ENCODE peak calls at places on chromosomes 16 and 17, in four cellular contexts. V is A549, P is H1, E is K562. G is an unnamed sample.

GRCh38 chr17:16243811-16244567 is 27.0 kb downstream of the PIGL start:
- DNase-seq in V (no peak), P (peak; percentile 10), E (peak; percentile 61), G (peak; percentile 26)

GRCh38 chr17:8109669-8110455 is 8.5 kb downstream of the ALOXE3 start:
- DNase-seq in V (peak; percentile 66), P (no peak), E (peak; percentile 79), G (no peak)

GRCh38 chr16:71442041-71442440 is at the start of gene TLE7:
- DNase-seq in V (no peak), P (no peak), E (no peak), G (no peak)

GRCh38 chr17:8913091-8913490 is 45.6 kb upstream of the PIK3R6 start:
- DNase-seq in V (no peak), P (no peak), E (no peak), G (no peak)

GRCh38 chr16:69077251-69077650 is 28.2 kb upstream of the HAS3 start:
- DNase-seq in V (peak; percentile 56), P (no peak), E (no peak), G (no peak)

GRCh38 chr17:82060001-82060380 is 5.6 kb downstream of the DUS1L start:
- DNase-seq in V (no peak), P (no peak), E (no peak), G (no peak)

GRCh38 chr16:7853197-7853596 is 520.6 kb downstream of the RBFOX1 start:
- DNase-seq in V (no peak), P (no peak), E (no peak), G (no peak)

GRCh38 chr16:77971306-77972131 is 50.8 kb upstream of the CLEC3A start:
- DNase-seq in V (peak; percentile 64), P (peak; percentile 82), E (peak; percentile 72), G (peak; percentile 67)

GRCh38 chr17:16442594-16443389 is 27.4 kb downstream of the TRPV2 start:
- DNase-seq in V (no peak), P (no peak), E (no peak), G (no peak)

GRCh38 chr17:32929588-32929987 is 1.6 kb downstream of the TMEM98 start:
- DNase-seq in V (no peak), P (no peak), E (no peak), G (no peak)

GRCh38 chr17:27466748-27467375 is 10.6 kb downstream of the KSR1 start:
- DNase-seq in V (no peak), P (no peak), E (peak; percentile 36), G (no peak)

GRCh38 chr16:89723279-89724250 is 2.2 kb downstream of the ZNF276 start:
- DNase-seq in V (no peak), P (no peak), E (no peak), G (no peak)

GRCh38 chr16:85649978-85650863 is 37.1 kb downstream of the GSE1 start:
- DNase-seq in V (no peak), P (no peak), E (no peak), G (no peak)

GRCh38 chr16:31135535-31136286 is at the start of gene PRSS8:
- DNase-seq in V (no peak), P (no peak), E (peak; percentile 61), G (no peak)

GRCh38 chr17:304461-304860 is 48.1 kb downstream of the RPH3AL start:
- DNase-seq in V (no peak), P (no peak), E (no peak), G (no peak)

GRCh38 chr17:17810374-17811248 is 26.2 kb downstream of the SREBF1 start:
- DNase-seq in V (peak; percentile 57), P (no peak), E (no peak), G (no peak)

GRCh38 chr17:78173025-78173715 is 4.8 kb downstream of the SYNGR2 start:
- DNase-seq in V (no peak), P (no peak), E (no peak), G (no peak)

GRCh38 chr17:33291248-33292183 is 1.6 kb downstream of the ASIC2 start:
- DNase-seq in V (peak; percentile 66), P (peak; percentile 19), E (no peak), G (no peak)

GRCh38 chr16:87686697-87687570 is 78.9 kb downstream of the KLHDC4 start:
- DNase-seq in V (no peak), P (no peak), E (no peak), G (no peak)

GRCh38 chr16:66510298-66510697 is 39.6 kb downstream of the TK2 start:
- DNase-seq in V (no peak), P (no peak), E (no peak), G (no peak)

GRCh38 chr17:40621558-40621957 is 26.1 kb downstream of the SMARCE1 start:
- DNase-seq in V (no peak), P (no peak), E (no peak), G (no peak)

GRCh38 chr17:59373879-59374495 is 42.5 kb downstream of the YPEL2 start:
- DNase-seq in V (no peak), P (no peak), E (no peak), G (no peak)

GRCh38 chr16:87041286-87041685 is 275.9 kb downstream of the C16orf95 start:
- DNase-seq in V (no peak), P (no peak), E (no peak), G (no peak)

GRCh38 chr16:9836118-9836736 is 346.0 kb downstream of the GRIN2A start:
- DNase-seq in V (no peak), P (no peak), E (peak; percentile 39), G (no peak)

GRCh38 chr16:89117239-89117974 is 23.8 kb downstream of the ACSF3 start:
- DNase-seq in V (no peak), P (no peak), E (no peak), G (no peak)

GRCh38 chr17:31610301-31610910 is 218.9 kb downstream of the RAB11FIP4 start:
- DNase-seq in V (no peak), P (no peak), E (no peak), G (no peak)

GRCh38 chr16:57102888-57103879 is 10.8 kb downstream of the CPNE2 start:
- DNase-seq in V (no peak), P (no peak), E (no peak), G (no peak)

GRCh38 chr17:1366234-1366633 is 33.8 kb downstream of the YWHAE start:
- DNase-seq in V (no peak), P (no peak), E (no peak), G (no peak)

GRCh38 chr17:61495161-61495857 is 43.1 kb downstream of the TBX4 start:
- DNase-seq in V (no peak), P (no peak), E (peak; percentile 27), G (no peak)

GRCh38 chr17:29764217-29764616 is 141.5 kb upstream of the CORO6 start:
- DNase-seq in V (no peak), P (no peak), E (no peak), G (no peak)

GRCh38 chr17:16419929-16420271 is 4.5 kb downstream of the TRPV2 start:
- DNase-seq in V (no peak), P (no peak), E (peak; percentile 28), G (no peak)

GRCh38 chr17:74185786-74186185 is 17.7 kb upstream of the RPL38 start:
- DNase-seq in V (no peak), P (no peak), E (no peak), G (no peak)

GRCh38 chr17:14303343-14304221 is 2.7 kb downstream of the HS3ST3B1 start:
- DNase-seq in V (no peak), P (no peak), E (peak; percentile 10), G (no peak)

GRCh38 chr16:52742052-52742451 is 195.1 kb upstream of the TOX3 start:
- DNase-seq in V (no peak), P (no peak), E (no peak), G (no peak)

GRCh38 chr16:65042966-65043365 is 78.9 kb downstream of the CDH11 start:
- DNase-seq in V (no peak), P (no peak), E (no peak), G (no peak)

GRCh38 chr17:6162892-6163291 is 92.7 kb downstream of the WSCD1 start:
- DNase-seq in V (no peak), P (no peak), E (no peak), G (no peak)

GRCh38 chr16:70662991-70663523 is 16.7 kb downstream of the IL34 start:
- DNase-seq in V (no peak), P (no peak), E (no peak), G (no peak)

GRCh38 chr16:72819345-72819744 is 228.6 kb downstream of the ZFHX3 start:
- DNase-seq in V (no peak), P (no peak), E (no peak), G (no peak)

DNA sequence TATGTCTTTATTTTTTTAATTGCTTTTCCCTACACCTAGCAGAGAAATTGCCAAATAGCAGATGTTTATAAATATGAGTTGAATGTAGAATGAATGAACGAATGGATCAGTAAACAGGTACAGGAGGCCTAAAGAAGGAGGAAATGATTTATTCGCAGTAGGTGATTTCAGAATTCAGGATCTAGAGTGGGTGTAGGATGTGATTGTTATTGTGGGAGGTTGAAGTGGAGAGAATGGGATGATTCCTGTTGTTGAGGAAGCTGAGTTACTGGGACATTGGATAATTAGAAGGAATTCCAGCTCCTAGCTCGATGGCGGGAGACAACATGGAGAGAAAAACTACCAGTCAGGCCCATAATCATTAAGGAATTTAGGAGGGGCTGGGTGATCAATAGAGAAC is 42.2 kb downstream of the MRTFB start:
- DNase-seq in V (no peak), P (no peak), E (no peak), G (no peak)
- TF ChIP-seq PHF8 in V (no peak), P (no peak), E (no peak), G (no peak)

GRCh38 chr17:45132569-45133463 is 501 bp upstream of the PLCD3 start:
- DNase-seq in V (peak; percentile 93), P (no peak), E (peak; percentile 93), G (peak; percentile 66)
- TF ChIP-seq PHF8 in V (peak; percentile 71), P (peak; percentile 11), E (peak; percentile 65), G (peak; percentile 90)

DNA sequence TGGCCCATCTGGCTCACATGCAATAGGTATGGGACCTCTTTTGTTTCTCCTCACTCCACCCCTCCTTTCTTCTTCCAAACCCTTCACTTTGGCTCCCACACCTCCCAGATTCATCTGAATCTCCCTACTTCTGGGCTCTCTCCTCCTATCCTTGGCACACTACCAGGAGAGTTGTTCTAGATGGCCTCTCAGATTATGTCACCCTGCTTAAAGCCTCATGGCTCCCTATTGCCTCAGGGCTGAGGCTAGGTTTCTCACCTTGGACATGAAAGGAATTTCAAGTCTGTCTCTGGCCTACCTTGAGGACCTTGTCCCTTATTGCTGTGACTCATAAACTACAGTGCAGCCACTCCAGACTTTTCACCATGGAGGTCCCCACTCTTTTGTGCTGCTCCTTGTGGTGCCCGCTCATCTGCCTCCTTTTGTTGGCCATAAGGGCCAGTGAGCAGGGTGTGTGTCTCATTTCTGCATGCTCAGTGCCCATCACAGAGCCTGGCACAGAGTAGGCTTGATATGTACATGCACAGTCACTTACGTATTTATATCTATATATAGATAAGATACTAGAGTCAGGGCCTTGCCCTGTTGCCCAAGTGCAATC is 1.0 kb upstream of the MFAP4 start:
- DNase-seq in V (no peak), P (no peak), E (no peak), G (no peak)
- TF ChIP-seq PHF8 in V (no peak), P (no peak), E (no peak), G (no peak)

GRCh38 chr17:3744032-3744431 is 20.3 kb downstream of the HASPIN start:
- DNase-seq in V (peak; percentile 52), P (no peak), E (no peak), G (no peak)

GRCh38 chr17:3735515-3735914 is 11.8 kb downstream of the HASPIN start:
- DNase-seq in V (peak; percentile 54), P (no peak), E (no peak), G (no peak)

GRCh38 chr17:3738562-3739295 is 15.0 kb downstream of the HASPIN start:
- DNase-seq in V (no peak), P (no peak), E (no peak), G (no peak)

GRCh38 chr17:3739422-3740124 is 15.9 kb downstream of the HASPIN start:
- DNase-seq in V (no peak), P (no peak), E (no peak), G (no peak)

GRCh38 chr17:3740611-3741073 is 16.9 kb downstream of the HASPIN start:
- DNase-seq in V (no peak), P (no peak), E (no peak), G (no peak)
- TF ChIP-seq PHF8 in V (no peak), P (no peak), E (no peak), G (no peak)